ENCODE peak calls at places on chromosomes 6 and 20, in eight cellular contexts. F is IMR-90, T is psoas muscle, Q is AG08396, O is adrenal gland, I is HTR-8/SVneo, J is osteocyte, R is HEK293T. D is an unnamed sample.
A peak's percentile ranks its signal among the peaks of the same experiment; 100 is the strongest.

GRCh38 chr6:143694560-143694959 is 16.8 kb downstream of the PHACTR2 start:
- DNase-seq in F (peak; percentile 45), T (no peak), Q (no peak), O (no peak), I (no peak), J (no peak), R (no peak), D (no peak)

GRCh38 chr20:61447950-61448349 is 195.9 kb downstream of the CDH4 start:
- DNase-seq in F (no peak), T (no peak), Q (no peak), O (peak; percentile 39), I (no peak), J (no peak), R (no peak), D (no peak)

GRCh38 chr20:1397710-1398109 is 4.9 kb upstream of the FKBP1A start:
- DNase-seq in F (peak; percentile 15), T (no peak), Q (no peak), O (no peak), I (no peak), J (no peak), R (no peak), D (no peak)

GRCh38 chr6:4732691-4733315 is 43.4 kb upstream of the CDYL start:
- DNase-seq in F (peak; percentile 95), T (peak; percentile 56), Q (peak; percentile 87), O (peak; percentile 82), I (peak; percentile 88), J (peak; percentile 87), R (no peak), D (peak; percentile 94)

GRCh38 chr6:27553123-27553904 is 80.4 kb upstream of the ZNF184 start:
- DNase-seq in F (peak; percentile 57), T (no peak), Q (no peak), O (no peak), I (peak; percentile 59), J (no peak), R (peak; percentile 58), D (peak; percentile 74)

GRCh38 chr20:49747707-49748524 is 34.2 kb upstream of the B4GALT5 start:
- DNase-seq in F (peak; percentile 50), T (peak; percentile 95), Q (peak; percentile 43), O (peak; percentile 97), I (no peak), J (no peak), R (no peak), D (peak; percentile 64)

GRCh38 chr6:68723128-68723527 is 88.0 kb downstream of the ADGRB3 start:
- DNase-seq in F (no peak), T (no peak), Q (no peak), O (no peak), I (no peak), J (no peak), R (no peak), D (no peak)

GRCh38 chr20:24720957-24721356 is 228.1 kb upstream of the CST7 start:
- DNase-seq in F (no peak), T (no peak), Q (no peak), O (no peak), I (no peak), J (peak; percentile 32), R (no peak), D (no peak)

GRCh38 chr6:144488590-144488989 is 203.5 kb downstream of the UTRN start:
- DNase-seq in F (no peak), T (no peak), Q (no peak), O (no peak), I (no peak), J (no peak), R (no peak), D (no peak)

GRCh38 chr6:3757241-3757641 is 5.7 kb upstream of the PXDC1 start:
- DNase-seq in F (no peak), T (no peak), Q (no peak), O (no peak), I (no peak), J (no peak), R (no peak), D (no peak)

D was measured in osteoblast.